ENCODE peak calls at places on chromosomes 2 and 18, in four cellular contexts. One of them, this sample, is unnamed.

GRCh38 chr18:69494841-69495240 is 94.2 kb downstream of the DOK6 start:
- DNase-seq in IMR-90: no peak
- DNase-seq in endothelial cell of umbilical vein: no peak
- DNase-seq in K562: no peak
- DNase-seq in this sample: no peak

GRCh38 chr2:219249203-219249980 is 3.7 kb upstream of the TUBA4B start:
- DNase-seq in IMR-90: peak; percentile 75
- DNase-seq in endothelial cell of umbilical vein: peak; percentile 85
- DNase-seq in K562: no peak
- DNase-seq in this sample: peak; percentile 81

GRCh38 chr2:101697794-101698418 is 399 bp downstream of the MAP4K4 start:
- DNase-seq in IMR-90: no peak
- DNase-seq in endothelial cell of umbilical vein: no peak
- DNase-seq in K562: peak; percentile 50
- DNase-seq in this sample: no peak

GRCh38 chr2:118492335-118492734 is 355.1 kb downstream of the EN1 start:
- DNase-seq in IMR-90: peak; percentile 37
- DNase-seq in endothelial cell of umbilical vein: peak; percentile 5
- DNase-seq in K562: peak; percentile 11
- DNase-seq in this sample: no peak

GRCh38 chr18:814300-815084 is 2.5 kb upstream of the YES1 start:
- DNase-seq in IMR-90: no peak
- DNase-seq in endothelial cell of umbilical vein: no peak
- DNase-seq in K562: peak; percentile 67
- DNase-seq in this sample: no peak

GRCh38 chr2:223538920-223539440 is 63.2 kb downstream of the SCG2 start:
- DNase-seq in IMR-90: no peak
- DNase-seq in endothelial cell of umbilical vein: no peak
- DNase-seq in K562: no peak
- DNase-seq in this sample: no peak

GRCh38 chr2:46805401-46805951 is 110.1 kb downstream of the MCFD2 start:
- DNase-seq in IMR-90: no peak
- DNase-seq in endothelial cell of umbilical vein: no peak
- DNase-seq in K562: no peak
- DNase-seq in this sample: no peak

GRCh38 chr2:179898873-179899272 is 37.5 kb upstream of the ZNF385B start:
- DNase-seq in IMR-90: peak; percentile 17
- DNase-seq in endothelial cell of umbilical vein: peak; percentile 28
- DNase-seq in K562: peak; percentile 24
- DNase-seq in this sample: peak; percentile 2

GRCh38 chr2:96510931-96511595 is 5.9 kb upstream of the NEURL3 start:
- DNase-seq in IMR-90: no peak
- DNase-seq in endothelial cell of umbilical vein: no peak
- DNase-seq in K562: no peak
- DNase-seq in this sample: no peak

GRCh38 chr2:63613391-63613901 is 24.7 kb downstream of the MDH1 start:
- DNase-seq in IMR-90: no peak
- DNase-seq in endothelial cell of umbilical vein: no peak
- DNase-seq in K562: no peak
- DNase-seq in this sample: no peak

GRCh38 chr2:238172439-238172838 is 13.7 kb downstream of the ERFE start:
- DNase-seq in IMR-90: no peak
- DNase-seq in endothelial cell of umbilical vein: no peak
- DNase-seq in K562: no peak
- DNase-seq in this sample: no peak

GRCh38 chr2:238171575-238172187 is 12.9 kb downstream of the ERFE start:
- DNase-seq in IMR-90: no peak
- DNase-seq in endothelial cell of umbilical vein: no peak
- DNase-seq in K562: no peak
- DNase-seq in this sample: no peak

GRCh38 chr2:238174291-238174690 is 15.5 kb downstream of the ERFE start:
- DNase-seq in IMR-90: no peak
- DNase-seq in endothelial cell of umbilical vein: no peak
- DNase-seq in K562: no peak
- DNase-seq in this sample: no peak

GRCh38 chr2:238174701-238175100 is 15.9 kb downstream of the ERFE start:
- DNase-seq in IMR-90: no peak
- DNase-seq in endothelial cell of umbilical vein: no peak
- DNase-seq in K562: no peak
- DNase-seq in this sample: no peak

DNA sequence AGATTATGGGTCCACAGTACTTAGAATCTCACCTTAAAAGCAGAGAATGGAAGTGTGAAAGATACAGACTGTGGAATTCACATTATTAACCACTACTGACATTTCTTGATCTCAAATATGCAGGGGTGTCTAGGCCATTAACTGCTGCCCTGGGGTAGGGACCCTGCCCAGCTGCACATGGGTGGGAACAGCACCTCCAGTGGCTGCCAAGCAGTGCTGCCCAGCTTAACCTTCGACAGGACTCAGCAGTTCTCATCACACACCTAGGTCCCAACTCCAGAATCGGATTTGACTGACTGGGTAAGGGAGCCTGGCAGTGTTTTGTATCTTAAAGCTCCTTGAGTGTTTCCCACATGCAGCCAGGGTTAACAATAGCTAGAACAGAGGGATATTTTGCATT is 14.9 kb downstream of the ERFE start:
- DNase-seq in IMR-90: no peak
- DNase-seq in endothelial cell of umbilical vein: no peak
- DNase-seq in K562: no peak
- DNase-seq in this sample: no peak
- TF ChIP-seq CTCF in IMR-90: peak; percentile 11
- TF ChIP-seq CTCF in endothelial cell of umbilical vein: peak; percentile 23
- TF ChIP-seq CTCF in K562: peak; percentile 35
- TF ChIP-seq CTCF in this sample: peak; percentile 21

DNA sequence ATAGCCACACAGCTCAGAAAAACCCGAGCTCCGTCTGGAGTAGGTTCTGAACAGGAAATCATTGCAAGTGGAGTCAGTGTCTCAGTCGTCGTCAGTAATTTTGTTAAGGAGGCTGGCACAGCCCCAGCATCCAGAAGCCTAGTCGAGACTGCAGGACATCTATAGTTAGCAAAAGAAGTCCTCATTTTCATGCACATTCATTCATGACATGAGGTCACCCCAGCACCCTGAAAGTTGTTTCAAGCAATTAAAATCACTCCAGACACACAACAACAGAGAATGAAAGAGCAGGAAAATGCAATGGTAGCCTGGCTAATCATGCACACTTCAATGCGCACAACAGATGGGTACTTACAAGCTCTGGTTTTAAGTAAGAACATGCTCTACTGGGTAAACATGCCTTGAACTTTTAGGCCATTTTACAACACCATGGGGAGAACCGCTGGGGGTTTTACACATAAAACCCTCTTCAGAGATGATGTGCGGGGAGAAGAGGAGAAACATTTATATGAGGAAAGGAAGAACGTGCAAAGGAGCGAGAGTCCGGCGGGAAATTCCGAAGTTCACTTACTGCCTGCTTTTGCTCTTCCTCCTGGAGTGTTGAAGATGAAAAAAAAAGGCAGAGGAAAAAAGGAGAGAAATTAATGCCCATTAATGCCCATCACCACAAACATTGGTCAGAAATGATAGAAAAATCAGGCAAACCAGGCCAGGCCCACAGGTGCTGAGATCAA is 77.4 kb upstream of the DNMT3A start:
- DNase-seq in IMR-90: no peak
- DNase-seq in endothelial cell of umbilical vein: no peak
- DNase-seq in K562: no peak
- DNase-seq in this sample: no peak
- H3K9me1 ChIP-seq in IMR-90: no peaks in the 10 kb centered on the region
- H3K9me1 ChIP-seq in endothelial cell of umbilical vein: no peaks in the 10 kb centered on the region
- H3K9me1 ChIP-seq in K562: no peaks in the 10 kb centered on the region
- H3K9me1 ChIP-seq in this sample: no peaks in the 10 kb centered on the region

DNA sequence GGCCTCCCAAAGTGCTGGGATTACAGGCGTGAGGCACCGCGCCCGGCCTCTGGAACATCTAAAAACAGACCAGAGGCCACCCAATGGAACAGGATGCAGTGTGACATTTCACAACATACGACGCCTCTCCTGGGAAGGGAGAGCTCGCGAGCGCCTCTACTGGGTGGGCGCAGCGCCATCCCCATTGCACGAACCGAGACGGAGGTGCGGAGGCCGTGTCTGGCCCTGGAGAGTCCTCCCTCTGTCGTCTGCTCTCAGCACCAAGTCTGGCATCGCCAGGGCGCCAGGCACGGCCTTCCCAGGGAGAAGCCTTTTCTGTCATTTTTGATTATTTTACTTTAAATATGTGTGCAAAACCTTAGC is 9.4 kb upstream of the GBX2 start:
- DNase-seq in IMR-90: peak; percentile 16
- DNase-seq in endothelial cell of umbilical vein: peak; percentile 55
- DNase-seq in K562: peak; percentile 48
- DNase-seq in this sample: no peak
- TF ChIP-seq CTCF in IMR-90: peak; percentile 31
- TF ChIP-seq CTCF in endothelial cell of umbilical vein: peak; percentile 80
- TF ChIP-seq CTCF in K562: peak; percentile 46
- TF ChIP-seq CTCF in this sample: peak; percentile 47

GRCh38 chr2:142483653-142484052 is 352.8 kb upstream of the LRP1B start:
- DNase-seq in IMR-90: no peak
- DNase-seq in endothelial cell of umbilical vein: no peak
- DNase-seq in K562: no peak
- DNase-seq in this sample: no peak
- H3K9me1 ChIP-seq in IMR-90: no peaks in the 10 kb centered on the region
- H3K9me1 ChIP-seq in endothelial cell of umbilical vein: no peaks in the 10 kb centered on the region
- H3K9me1 ChIP-seq in K562: no peaks in the 10 kb centered on the region
- H3K9me1 ChIP-seq in this sample: no peaks in the 10 kb centered on the region

DNA sequence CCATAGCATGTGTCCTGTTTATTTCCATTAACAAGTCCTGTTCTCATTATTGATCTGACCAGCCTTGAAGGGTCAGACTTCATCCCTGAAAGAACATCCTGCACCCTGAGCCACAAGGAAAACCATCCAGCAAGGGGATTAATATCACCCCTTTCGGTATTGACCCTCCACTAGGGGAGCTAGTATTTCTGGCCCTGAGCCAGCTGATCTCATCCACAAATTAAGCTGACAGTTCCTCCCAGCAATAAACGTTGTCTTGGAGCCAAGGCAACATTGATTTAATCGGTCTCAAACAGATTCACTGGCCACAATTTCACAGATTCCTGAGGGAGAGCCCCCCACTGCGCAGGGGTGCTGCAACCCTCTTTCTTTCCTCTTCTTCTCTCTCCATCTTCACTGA is 353.1 kb upstream of the FANCL start:
- DNase-seq in IMR-90: no peak
- DNase-seq in endothelial cell of umbilical vein: no peak
- DNase-seq in K562: peak; percentile 46
- DNase-seq in this sample: no peak
- TF ChIP-seq CTCF in IMR-90: no peak
- TF ChIP-seq CTCF in endothelial cell of umbilical vein: peak; percentile 31
- TF ChIP-seq CTCF in K562: peak; percentile 44
- TF ChIP-seq CTCF in this sample: peak; percentile 25

DNA sequence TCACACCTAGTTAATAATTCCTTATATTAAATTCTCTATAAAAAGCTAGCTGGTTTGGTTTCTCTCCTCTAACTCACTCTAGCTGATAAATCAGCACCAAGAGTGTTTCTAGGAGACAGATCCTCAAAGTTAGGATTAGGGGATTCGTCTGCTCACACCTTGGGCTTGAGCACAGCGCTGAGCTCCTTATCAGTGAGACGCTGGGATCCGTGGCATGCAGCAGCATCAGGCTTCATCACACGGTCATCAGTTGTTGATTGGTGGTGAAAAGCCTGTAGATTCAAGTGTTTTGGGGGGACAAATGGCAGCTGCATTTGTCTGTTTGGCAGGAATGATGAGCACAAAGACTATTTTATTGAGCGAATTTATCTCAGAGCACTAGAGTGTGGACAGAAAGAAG is 72.6 kb upstream of the MC2R start:
- DNase-seq in IMR-90: no peak
- DNase-seq in endothelial cell of umbilical vein: no peak
- DNase-seq in K562: no peak
- DNase-seq in this sample: no peak
- H3K9me1 ChIP-seq in IMR-90: no peaks in the 10 kb centered on the region
- H3K9me1 ChIP-seq in endothelial cell of umbilical vein: no peaks in the 10 kb centered on the region
- H3K9me1 ChIP-seq in K562: no peaks in the 10 kb centered on the region
- H3K9me1 ChIP-seq in this sample: no peaks in the 10 kb centered on the region